ENCODE peak calls at places on chromosomes 1 and 21, in nine cellular contexts. R is EL; A is activated T-helper 1 cell treated with Interleukin-2 at 50 U/mL for 16 hours; E is CD8-positive, alpha-beta memory T cell; N is activated naive CD4-positive, alpha-beta T cell treated with anti-CD3 and anti-CD28 coated beads, Interleukin-2, amount 50 U/mL, for 72 hours; Q is HTR-8/SVneo; K is colonic mucosa; F is stimulated activated CD4-positive, alpha-beta T cell treated with anti-CD3 and anti-CD28 coated beads, Interleukin-2, amount 100 ng/mL, for 24 hours; J is GM12891. V is an unnamed sample.
A peak's percentile ranks its signal among the peaks of the same experiment; 100 is the strongest.

GRCh38 chr1:54833146-54833545 is 32.0 kb upstream of the TTC22 start:
- DNase-seq in Q (no peak), R (no peak), E (no peak), N (no peak), K (no peak), A (no peak), J (no peak), F (no peak), V (no peak)

GRCh38 chr21:42532466-42533181 is 19.0 kb downstream of the SLC37A1 start:
- DNase-seq in F (no peak), N (no peak), Q (no peak), R (peak; percentile 22), E (no peak), K (peak; percentile 52), A (no peak), J (no peak), V (no peak)

GRCh38 chr21:44625756-44626155 is 1.1 kb upstream of the KRTAP10-9 start:
- DNase-seq in N (no peak), A (no peak), J (no peak), K (no peak), E (no peak), R (no peak), Q (no peak), F (no peak), V (no peak)

GRCh38 chr1:17304827-17305177 is 3.2 kb upstream of the PADI4 start:
- DNase-seq in Q (no peak), J (no peak), N (no peak), E (no peak), F (no peak), A (no peak), K (no peak), R (no peak), V (no peak)

GRCh38 chr1:1920608-1921458 is 1.8 kb upstream of the TMEM52 start:
- DNase-seq in F (no peak), K (no peak), E (no peak), J (no peak), R (no peak), A (no peak), Q (no peak), N (no peak), V (no peak)

GRCh38 chr1:50265790-50266314 is 157.1 kb downstream of the ELAVL4 start:
- DNase-seq in N (no peak), K (no peak), R (peak; percentile 16), Q (no peak), E (no peak), A (no peak), F (no peak), J (no peak), V (no peak)

GRCh38 chr1:183247484-183247883 is 61.4 kb downstream of the LAMC2 start:
- DNase-seq in F (no peak), A (no peak), R (no peak), K (no peak), E (no peak), Q (no peak), N (no peak), J (no peak), V (no peak)

GRCh38 chr1:56584910-56585528 is 5.7 kb upstream of the PLPP3 start:
- DNase-seq in N (no peak), E (no peak), J (no peak), K (peak; percentile 43), F (no peak), R (peak; percentile 65), Q (peak; percentile 36), A (no peak), V (no peak)

GRCh38 chr1:41362749-41363631 is 1.8 kb downstream of the FOXO6 start:
- DNase-seq in N (no peak), F (no peak), A (no peak), J (no peak), E (no peak), R (no peak), K (no peak), Q (no peak), V (no peak)

GRCh38 chr1:48817505-48818114 is 40.9 kb upstream of the BEND5 start:
- DNase-seq in A (no peak), R (peak; percentile 12), K (peak; percentile 48), N (no peak), Q (no peak), J (no peak), F (no peak), E (no peak), V (no peak)

GRCh38 chr1:174692313-174692712 is 244.5 kb downstream of the GPR52 start:
- DNase-seq in Q (no peak), J (no peak), A (no peak), K (no peak), F (no peak), R (peak; percentile 38), N (no peak), E (no peak), V (no peak)